ENCODE peak calls at places on chromosomes 13 and 19, in six cellular contexts. P is H1, Q is A549, C is GM12878, R is K562, L is HCT116. A is an unnamed sample.
A peak's percentile ranks its signal among the peaks of the same experiment; 100 is the strongest.

GRCh38 chr19:10044390-10044789 is 31.1 kb downstream of the RDH8 start:
- DNase-seq in P (no peak), Q (peak; percentile 40), C (no peak), R (peak; percentile 70), L (peak; percentile 61), A (peak; percentile 71)

GRCh38 chr19:21434516-21434915 is 37.6 kb downstream of the ZNF493 start:
- DNase-seq in P (no peak), Q (no peak), C (no peak), R (no peak), L (no peak), A (no peak)

GRCh38 chr13:67408823-67409222 is 178.7 kb upstream of the PCDH9 start:
- DNase-seq in P (no peak), Q (no peak), C (no peak), R (no peak), L (no peak), A (no peak)

GRCh38 chr13:57624565-57625435 is 6.7 kb upstream of the PCDH17 start:
- DNase-seq in P (no peak), Q (no peak), C (no peak), R (peak; percentile 12), L (no peak), A (peak; percentile 69)

GRCh38 chr13:30043631-30043925 is 193.2 kb upstream of the UBL3 start:
- DNase-seq in P (no peak), Q (no peak), C (no peak), R (no peak), L (no peak), A (no peak)

GRCh38 chr19:2123682-2124387 is 27.1 kb downstream of the IZUMO4 start:
- DNase-seq in P (peak; percentile 86), Q (no peak), C (no peak), R (peak; percentile 37), L (no peak), A (peak; percentile 27)

GRCh38 chr13:32098275-32098674 is 66.7 kb downstream of the FRY start:
- DNase-seq in P (no peak), Q (no peak), C (no peak), R (no peak), L (no peak), A (peak; percentile 69)

GRCh38 chr19:3403489-3404323 is 37.3 kb downstream of the NFIC start:
- DNase-seq in P (no peak), Q (no peak), C (no peak), R (no peak), L (no peak), A (no peak)

GRCh38 chr13:23952796-23953195 is 55.5 kb upstream of the C1QTNF9B start:
- DNase-seq in P (no peak), Q (no peak), C (no peak), R (no peak), L (no peak), A (no peak)

GRCh38 chr13:52164989-52165388 is 5.6 kb upstream of the NEK3 start:
- DNase-seq in P (no peak), Q (no peak), C (no peak), R (no peak), L (no peak), A (no peak)

GRCh38 chr13:109862627-109863026 is 76.2 kb upstream of the IRS2 start:
- DNase-seq in P (no peak), Q (no peak), C (no peak), R (no peak), L (peak; percentile 15), A (peak; percentile 25)

GRCh38 chr19:56720281-56720680 is 48.7 kb upstream of the ZNF835 start:
- DNase-seq in P (no peak), Q (no peak), C (no peak), R (no peak), L (no peak), A (peak; percentile 30)

GRCh38 chr19:55538132-55538531 is 1.2 kb upstream of the SBK2 start:
- DNase-seq in P (no peak), Q (no peak), C (no peak), R (no peak), L (no peak), A (no peak)

GRCh38 chr13:113489549-113490495 is 689 bp downstream of the DCUN1D2 start:
- DNase-seq in P (peak; percentile 68), Q (peak; percentile 12), C (no peak), R (peak; percentile 39), L (no peak), A (peak; percentile 68)

GRCh38 chr19:3507371-3508120 is 1.4 kb downstream of the FZR1 start:
- DNase-seq in P (peak; percentile 75), Q (no peak), C (no peak), R (peak; percentile 54), L (no peak), A (no peak)

GRCh38 chr13:33206425-33206824 is 79.1 kb downstream of the STARD13 start:
- DNase-seq in P (no peak), Q (no peak), C (no peak), R (no peak), L (no peak), A (no peak)

GRCh38 chr13:44299544-44299943 is 74.1 kb upstream of the SERP2 start:
- DNase-seq in P (no peak), Q (no peak), C (no peak), R (no peak), L (no peak), A (no peak)

GRCh38 chr19:43784251-43784980 is 3.6 kb upstream of the KCNN4 start:
- DNase-seq in P (no peak), Q (peak; percentile 92), C (no peak), R (peak; percentile 78), L (peak; percentile 77), A (peak; percentile 66)

GRCh38 chr19:51524661-51525264 is 6.7 kb downstream of the SIGLEC6 start:
- DNase-seq in P (no peak), Q (no peak), C (no peak), R (no peak), L (no peak), A (no peak)

GRCh38 chr19:47595937-47596336 is 13.0 kb upstream of the BICRA start:
- DNase-seq in P (no peak), Q (no peak), C (no peak), R (no peak), L (no peak), A (peak; percentile 58)

GRCh38 chr19:42325896-42326771 is 699 bp downstream of the MEGF8 start:
- DNase-seq in P (no peak), Q (peak; percentile 59), C (no peak), R (peak; percentile 47), L (no peak), A (peak; percentile 25)

GRCh38 chr13:108302279-108302678 is 32.8 kb downstream of the TNFSF13B start:
- DNase-seq in P (no peak), Q (no peak), C (no peak), R (no peak), L (no peak), A (no peak)

GRCh38 chr13:100544866-100545683 is 43.5 kb downstream of the GGACT start:
- DNase-seq in P (peak; percentile 42), Q (no peak), C (no peak), R (no peak), L (no peak), A (no peak)

GRCh38 chr13:100789968-100790367 is 115.4 kb upstream of the TMTC4 start:
- DNase-seq in P (no peak), Q (no peak), C (no peak), R (no peak), L (no peak), A (no peak)

GRCh38 chr19:29805026-29805925 is 6.5 kb upstream of the CCNE1 start:
- DNase-seq in P (no peak), Q (no peak), C (no peak), R (no peak), L (no peak), A (no peak)

GRCh38 chr13:33069365-33069764 is 53.1 kb downstream of the KL start:
- DNase-seq in P (no peak), Q (no peak), C (no peak), R (peak; percentile 10), L (no peak), A (peak; percentile 25)

GRCh38 chr13:95474992-95475391 is 77.5 kb upstream of the CLDN10 start:
- DNase-seq in P (no peak), Q (no peak), C (no peak), R (no peak), L (no peak), A (no peak)

GRCh38 chr13:51832471-51833152 is 12.4 kb downstream of the TMEM272 start:
- DNase-seq in P (no peak), Q (peak; percentile 21), C (no peak), R (no peak), L (no peak), A (peak; percentile 88)

GRCh38 chr19:6066661-6067646 is 43.3 kb downstream of the RFX2 start:
- DNase-seq in P (peak; percentile 68), Q (peak; percentile 86), C (no peak), R (peak; percentile 58), L (no peak), A (peak; percentile 91)

GRCh38 chr19:13817615-13818371 is 22.6 kb downstream of the ZSWIM4 start:
- DNase-seq in P (peak; percentile 93), Q (no peak), C (no peak), R (peak; percentile 92), L (no peak), A (no peak)

GRCh38 chr19:15374796-15375440 is 4.7 kb downstream of the AKAP8 start:
- DNase-seq in P (no peak), Q (no peak), C (no peak), R (no peak), L (no peak), A (no peak)

GRCh38 chr13:60047943-60048342 is 115.8 kb downstream of the DIAPH3 start:
- DNase-seq in P (no peak), Q (no peak), C (no peak), R (no peak), L (no peak), A (no peak)

GRCh38 chr13:21089827-21090226 is 28.4 kb upstream of the LATS2 start:
- DNase-seq in P (no peak), Q (no peak), C (no peak), R (no peak), L (no peak), A (no peak)

GRCh38 chr13:81171065-81171647 is 830.2 kb upstream of the SPRY2 start:
- DNase-seq in P (no peak), Q (no peak), C (no peak), R (peak; percentile 6), L (peak; percentile 3), A (peak; percentile 31)

GRCh38 chr13:54091884-54092283 is 1063.3 kb downstream of the OLFM4 start:
- DNase-seq in P (no peak), Q (no peak), C (no peak), R (no peak), L (no peak), A (no peak)

GRCh38 chr19:38394488-38394887 is 6.0 kb downstream of the SPRED3 start:
- DNase-seq in P (peak; percentile 95), Q (no peak), C (no peak), R (no peak), L (no peak), A (no peak)
- TF ChIP-seq MAX in P (peak; percentile 82), Q (no peak), C (no peak), R (no peak), L (no peak), A (no peak)

GRCh38 chr19:45498411-45499195 is at the start of gene PPM1N:
- DNase-seq in P (peak; percentile 85), Q (no peak), C (no peak), R (peak; percentile 28), L (no peak), A (peak; percentile 27)
- H3K4me3 ChIP-seq in P (peak within 1 kb of the TSS; percentile 46), Q (peak within 1 kb of the TSS; percentile 75), C (peak within 1 kb of the TSS; percentile 48), R (peak within 1 kb of the TSS; percentile 58), L (peak within 1 kb of the TSS; percentile 64), A (no peak within 1 kb of the TSS)

GRCh38 chr13:98997738-98998641 is 20.1 kb upstream of the DOCK9 start:
- DNase-seq in P (peak; percentile 22), Q (peak; percentile 4), C (no peak), R (no peak), L (no peak), A (no peak)
- TF ChIP-seq MAX in P (no peak), Q (no peak), C (no peak), R (no peak), L (no peak), A (no peak)

GRCh38 chr19:39347332-39348227 is 5.4 kb downstream of the SAMD4B start:
- DNase-seq in P (no peak), Q (no peak), C (no peak), R (no peak), L (no peak), A (no peak)
- H3K4me3 ChIP-seq in P (no peak overlapping the region), Q (no peak overlapping the region), C (no peak overlapping the region), R (no peak overlapping the region), L (no peak overlapping the region), A (no peak overlapping the region)